ENCODE peak calls at places on chromosomes 16 and 17, in four cellular contexts. One of them, this sample, is unnamed.

GRCh38 chr16:74717367-74717766 is 16.7 kb upstream of the MLKL start:
- DNase-seq in IMR-90: no peak
- DNase-seq in NCI-H1694: no peak
- DNase-seq in suprapubic skin: no peak
- DNase-seq in this sample: no peak

GRCh38 chr17:70380017-70380416 is 210.7 kb downstream of the KCNJ2 start:
- DNase-seq in IMR-90: no peak
- DNase-seq in NCI-H1694: no peak
- DNase-seq in suprapubic skin: no peak
- DNase-seq in this sample: no peak

GRCh38 chr17:45813051-45813731 is 29.1 kb downstream of the CRHR1 start:
- DNase-seq in IMR-90: no peak
- DNase-seq in NCI-H1694: no peak
- DNase-seq in suprapubic skin: no peak
- DNase-seq in this sample: peak; percentile 8

GRCh38 chr16:10868562-10869469 is 8.2 kb upstream of the CIITA start:
- DNase-seq in IMR-90: no peak
- DNase-seq in NCI-H1694: no peak
- DNase-seq in suprapubic skin: no peak
- DNase-seq in this sample: no peak

GRCh38 chr16:4700380-4700996 is 7.1 kb downstream of the NUDT16L1 start:
- DNase-seq in IMR-90: no peak
- DNase-seq in NCI-H1694: no peak
- DNase-seq in suprapubic skin: no peak
- DNase-seq in this sample: no peak

GRCh38 chr17:22233382-22233781 is 541.1 kb downstream of the KCNJ18 start:
- DNase-seq in IMR-90: no peak
- DNase-seq in NCI-H1694: no peak
- DNase-seq in suprapubic skin: no peak
- DNase-seq in this sample: no peak

GRCh38 chr17:27805520-27806146 is 5.3 kb upstream of the NOS2 start:
- DNase-seq in IMR-90: peak; percentile 86
- DNase-seq in NCI-H1694: peak; percentile 83
- DNase-seq in suprapubic skin: peak; percentile 88
- DNase-seq in this sample: peak; percentile 85

GRCh38 chr16:799948-800833 is at the start of gene GNG13:
- DNase-seq in IMR-90: no peak
- DNase-seq in NCI-H1694: no peak
- DNase-seq in suprapubic skin: no peak
- DNase-seq in this sample: no peak

GRCh38 chr17:412211-413015 is 59.8 kb upstream of the RPH3AL start:
- DNase-seq in IMR-90: peak; percentile 64
- DNase-seq in NCI-H1694: peak; percentile 69
- DNase-seq in suprapubic skin: no peak
- DNase-seq in this sample: peak; percentile 60

GRCh38 chr17:43908111-43908721 is 880 bp upstream of the MPP2 start:
- DNase-seq in IMR-90: peak; percentile 65
- DNase-seq in NCI-H1694: peak; percentile 79
- DNase-seq in suprapubic skin: no peak
- DNase-seq in this sample: peak; percentile 65

GRCh38 chr17:77308768-77309726 is 168.3 kb downstream of the SEC14L1 start:
- DNase-seq in IMR-90: peak; percentile 74
- DNase-seq in NCI-H1694: no peak
- DNase-seq in suprapubic skin: no peak
- DNase-seq in this sample: peak; percentile 83

GRCh38 chr17:45895969-45896793 is 1.8 kb downstream of the MAPT start:
- DNase-seq in IMR-90: no peak
- DNase-seq in NCI-H1694: no peak
- DNase-seq in suprapubic skin: no peak
- DNase-seq in this sample: no peak

GRCh38 chr16:22683730-22684280 is 130.2 kb upstream of the HS3ST2 start:
- DNase-seq in IMR-90: no peak
- DNase-seq in NCI-H1694: no peak
- DNase-seq in suprapubic skin: no peak
- DNase-seq in this sample: no peak

GRCh38 chr17:81228420-81228819 is 5.7 kb upstream of the CEP131 start:
- DNase-seq in IMR-90: no peak
- DNase-seq in NCI-H1694: no peak
- DNase-seq in suprapubic skin: no peak
- DNase-seq in this sample: no peak

GRCh38 chr16:88839026-88839529 is 17.7 kb downstream of the GALNS start:
- DNase-seq in IMR-90: no peak
- DNase-seq in NCI-H1694: no peak
- DNase-seq in suprapubic skin: no peak
- DNase-seq in this sample: no peak

GRCh38 chr16:65406076-65406475 is 284.2 kb upstream of the CDH11 start:
- DNase-seq in IMR-90: no peak
- DNase-seq in NCI-H1694: no peak
- DNase-seq in suprapubic skin: no peak
- DNase-seq in this sample: no peak

GRCh38 chr16:23835390-23836077 is at the start of gene PRKCB:
- DNase-seq in IMR-90: peak; percentile 14
- DNase-seq in NCI-H1694: no peak
- DNase-seq in suprapubic skin: peak; percentile 83
- DNase-seq in this sample: peak; percentile 1

GRCh38 chr17:42853968-42854790 is 3.2 kb downstream of the AOC3 start:
- DNase-seq in IMR-90: no peak
- DNase-seq in NCI-H1694: no peak
- DNase-seq in suprapubic skin: no peak
- DNase-seq in this sample: no peak

GRCh38 chr17:43020789-43021738 is 1.1 kb downstream of the VAT1 start:
- DNase-seq in IMR-90: peak; percentile 50
- DNase-seq in NCI-H1694: no peak
- DNase-seq in suprapubic skin: peak; percentile 91
- DNase-seq in this sample: peak; percentile 91

GRCh38 chr16:81405702-81406113 is 38.9 kb upstream of the CMIP start:
- DNase-seq in IMR-90: peak; percentile 92
- DNase-seq in NCI-H1694: no peak
- DNase-seq in suprapubic skin: peak; percentile 59
- DNase-seq in this sample: peak; percentile 87

GRCh38 chr16:66569131-66569530 is 2.9 kb downstream of the CMTM1 start:
- DNase-seq in IMR-90: peak; percentile 87
- DNase-seq in NCI-H1694: no peak
- DNase-seq in suprapubic skin: no peak
- DNase-seq in this sample: peak; percentile 75

GRCh38 chr16:59459811-59460210 is 725.7 kb upstream of the GOT2 start:
- DNase-seq in IMR-90: peak; percentile 68
- DNase-seq in NCI-H1694: no peak
- DNase-seq in suprapubic skin: no peak
- DNase-seq in this sample: peak; percentile 5